ENCODE peak calls at places on chromosomes 7 and 10, in six cellular contexts. J is activated CD8-positive, alpha-beta memory T cell treated with anti-CD3 and anti-CD28 coated beads for 1 hour; R is glutamatergic neuron; M is SK-N-SH; T is HCEC 1CT; S is activated CD4-positive, alpha-beta T cell treated with anti-CD3 and anti-CD28 coated beads, Interleukin-2, amount 50 U/mL, for 1 hour. D is an unnamed sample.
A peak's percentile ranks its signal among the peaks of the same experiment; 100 is the strongest.

GRCh38 chr10:6580279-6581029 is 378 bp upstream of the PRKCQ start:
- DNase-seq in J (peak; percentile 85), R (peak; percentile 87), M (peak; percentile 94), T (peak; percentile 22), S (peak; percentile 86), D (peak; percentile 3)

GRCh38 chr7:91383186-91383585 is 119.0 kb downstream of the FZD1 start:
- DNase-seq in J (no peak), R (no peak), M (no peak), T (peak; percentile 7), S (no peak), D (no peak)

GRCh38 chr7:124924906-124925305 is 4.7 kb downstream of the POT1 start:
- DNase-seq in J (no peak), R (no peak), M (no peak), T (no peak), S (no peak), D (no peak)

GRCh38 chr10:101892782-101893391 is 49.3 kb upstream of the KCNIP2 start:
- DNase-seq in J (no peak), R (no peak), M (no peak), T (peak; percentile 19), S (no peak), D (peak; percentile 42)

GRCh38 chr7:148676291-148676690 is 22.4 kb upstream of the CUL1 start:
- DNase-seq in J (no peak), R (no peak), M (no peak), T (no peak), S (no peak), D (no peak)

GRCh38 chr7:132575987-132576722 is at the start of gene PLXNA4:
- DNase-seq in J (no peak), R (peak; percentile 39), M (peak; percentile 73), T (no peak), S (no peak), D (no peak)

GRCh38 chr10:85557077-85557476 is 809.5 kb downstream of the GRID1 start:
- DNase-seq in J (no peak), R (no peak), M (no peak), T (no peak), S (no peak), D (no peak)

GRCh38 chr10:44932338-44933116 is 21.4 kb downstream of the TMEM72 start:
- DNase-seq in J (peak; percentile 70), R (peak; percentile 97), M (peak; percentile 79), T (peak; percentile 57), S (peak; percentile 78), D (peak; percentile 60)

GRCh38 chr10:16787361-16787791 is 29.8 kb downstream of the RSU1 start:
- DNase-seq in J (peak; percentile 28), R (no peak), M (no peak), T (no peak), S (peak; percentile 61), D (no peak)

GRCh38 chr7:10934292-10934691 is 39.4 kb upstream of the PHF14 start:
- DNase-seq in J (no peak), R (no peak), M (no peak), T (peak; percentile 90), S (no peak), D (peak; percentile 47)

GRCh38 chr10:29853913-29854312 is 205.5 kb downstream of the JCAD start:
- DNase-seq in J (no peak), R (no peak), M (no peak), T (no peak), S (no peak), D (no peak)

GRCh38 chr10:69730251-69731156 is 71.2 kb upstream of the COL13A1 start:
- DNase-seq in J (no peak), R (no peak), M (peak; percentile 56), T (no peak), S (no peak), D (no peak)

GRCh38 chr10:95543459-95543858 is 17.7 kb downstream of the SORBS1 start:
- DNase-seq in J (no peak), R (no peak), M (no peak), T (no peak), S (no peak), D (no peak)

GRCh38 chr10:131553121-131553520 is 241.6 kb upstream of the TCERG1L start:
- DNase-seq in J (no peak), R (no peak), M (no peak), T (no peak), S (no peak), D (no peak)

GRCh38 chr10:118373786-118374185 is 31.7 kb upstream of the FAM204A start:
- DNase-seq in J (no peak), R (no peak), M (no peak), T (peak; percentile 92), S (no peak), D (peak; percentile 90)